ENCODE peak calls at places on chromosomes 5 and 9, in eight cellular contexts. E, I, J, L, C, Q, X and K are unnamed samples. For H3K27me3 and H3K9me3, the result is how much of the 10 kb centered on the place peaks cover.

GRCh38 chr5:91212336-91213092 is 170.6 kb downstream of the ARRDC3 start:
- DNase-seq in E (no peak), I (peak), J (no peak), L (peak), C (peak), Q (peak), X (no peak), K (peak)

GRCh38 chr9:92504881-92505280 is 22.6 kb upstream of the ASPN start:
- DNase-seq in E (no peak), I (no peak), J (no peak), L (peak), C (no peak), Q (no peak), X (no peak), K (no peak)

GRCh38 chr9:95506692-95507455 is 9.9 kb downstream of the PTCH1 start:
- DNase-seq in E (no peak), I (no peak), J (peak), L (peak), C (no peak), Q (peak), X (peak), K (peak)

GRCh38 chr9:21661626-21662025 is 140.8 kb upstream of the MTAP start:
- DNase-seq in E (no peak), I (no peak), J (no peak), L (peak), C (no peak), Q (no peak), X (no peak), K (no peak)

GRCh38 chr9:134891713-134892112 is 11.1 kb downstream of the FCN2 start:
- DNase-seq in E (no peak), I (peak), J (no peak), L (no peak), C (no peak), Q (no peak), X (no peak), K (no peak)

GRCh38 chr9:76516350-76516749 is 57.4 kb downstream of the GCNT1 start:
- DNase-seq in E (no peak), I (no peak), J (no peak), L (peak), C (peak), Q (no peak), X (no peak), K (peak)

GRCh38 chr5:87944553-87945320 is 323.9 kb downstream of the TMEM161B start:
- DNase-seq in E (no peak), I (peak), J (peak), L (no peak), C (no peak), Q (no peak), X (peak), K (peak)

GRCh38 chr9:10252174-10252573 is 360.6 kb downstream of the PTPRD start:
- DNase-seq in E (no peak), I (no peak), J (no peak), L (no peak), C (no peak), Q (no peak), X (no peak), K (no peak)

GRCh38 chr5:132019337-132019736 is 7.9 kb upstream of the ACSL6 start:
- DNase-seq in E (no peak), I (no peak), J (no peak), L (no peak), C (peak), Q (no peak), X (no peak), K (no peak)

GRCh38 chr5:126972062-126972895 is 58.1 kb downstream of the MARCHF3 start:
- DNase-seq in E (no peak), I (no peak), J (no peak), L (peak), C (no peak), Q (peak), X (no peak), K (no peak)

GRCh38 chr5:89064691-89065207 is 181.8 kb upstream of the MEF2C start:
- DNase-seq in E (no peak), I (no peak), J (no peak), L (no peak), C (no peak), Q (no peak), X (no peak), K (no peak)

GRCh38 chr9:104961238-104961637 is 33.3 kb upstream of the ABCA1 start:
- DNase-seq in E (no peak), I (no peak), J (peak), L (peak), C (no peak), Q (peak), X (no peak), K (peak)

GRCh38 chr9:131562032-131562959 is 17.0 kb downstream of the PRRT1B start:
- DNase-seq in E (no peak), I (no peak), J (peak), L (no peak), C (no peak), Q (no peak), X (no peak), K (peak)

GRCh38 chr5:173890195-173890951 is 2.2 kb downstream of the CPEB4 start:
- DNase-seq in E (no peak), I (peak), J (peak), L (peak), C (no peak), Q (peak), X (peak), K (no peak)

GRCh38 chr9:101566904-101567724 is 27.7 kb downstream of the PPP3R2 start:
- DNase-seq in E (no peak), I (no peak), J (peak), L (peak), C (no peak), Q (peak), X (peak), K (peak)

GRCh38 chr5:142040285-142040684 is 27.5 kb upstream of the GNPDA1 start:
- DNase-seq in E (no peak), I (no peak), J (no peak), L (no peak), C (no peak), Q (no peak), X (no peak), K (no peak)

DNA sequence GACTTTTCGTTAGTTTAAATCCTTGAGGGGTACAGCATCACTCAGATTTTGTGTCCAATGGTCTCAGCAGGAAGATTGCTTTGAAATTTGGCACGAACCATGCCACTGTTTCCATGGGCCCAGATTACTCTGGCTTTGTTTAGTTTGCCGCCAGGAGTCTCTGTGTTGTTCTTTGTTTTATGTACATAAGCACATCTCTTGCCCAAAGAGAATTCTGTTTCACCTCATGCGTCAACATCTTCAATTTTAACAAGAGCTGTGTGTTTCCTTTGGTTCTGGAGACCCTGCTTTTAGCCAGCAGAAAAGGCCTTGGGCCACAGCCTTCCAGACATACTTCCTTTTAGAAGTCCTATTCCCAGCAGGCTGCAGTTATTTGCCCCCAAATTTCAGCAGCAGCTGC is 62.4 kb downstream of the TNPO1 start:
- DNase-seq in E (no peak), I (no peak), J (no peak), L (no peak), C (no peak), Q (no peak), X (no peak), K (no peak)
- H3K4me3 ChIP-seq in E (no peak), I (no peak), J (no peak), L (no peak), C (no peak), Q (no peak), X (no peak), K (no peak)

GRCh38 chr5:171306785-171307591 is 2.1 kb upstream of the TLX3 start:
- DNase-seq in E (no peak), I (no peak), J (peak), L (no peak), C (no peak), Q (no peak), X (peak), K (no peak)

GRCh38 chr5:171309276-171309525 is 153 bp downstream of the TLX3 start:
- DNase-seq in E (no peak), I (no peak), J (no peak), L (no peak), C (no peak), Q (no peak), X (no peak), K (no peak)

GRCh38 chr5:171308453-171309275 is at the start of gene TLX3:
- DNase-seq in E (no peak), I (no peak), J (peak), L (peak), C (no peak), Q (no peak), X (peak), K (peak)

GRCh38 chr5:171307843-171308452 is 1.1 kb upstream of the TLX3 start:
- DNase-seq in E (no peak), I (no peak), J (peak), L (peak), C (no peak), Q (no peak), X (peak), K (no peak)

GRCh38 chr5:171306141-171306540 is 2.9 kb upstream of the TLX3 start:
- DNase-seq in E (no peak), I (no peak), J (no peak), L (no peak), C (no peak), Q (no peak), X (no peak), K (no peak)
- H3K27me3 ChIP-seq in E (under half), I (half or more), J (half or more), L (half or more), C (half or more), Q (under half), X (half or more), K (half or more)

GRCh38 chr5:140806834-140807775 is at the start of gene PCDHA4:
- DNase-seq in E (no peak), I (peak), J (peak), L (no peak), C (peak), Q (no peak), X (peak), K (peak)

DNA sequence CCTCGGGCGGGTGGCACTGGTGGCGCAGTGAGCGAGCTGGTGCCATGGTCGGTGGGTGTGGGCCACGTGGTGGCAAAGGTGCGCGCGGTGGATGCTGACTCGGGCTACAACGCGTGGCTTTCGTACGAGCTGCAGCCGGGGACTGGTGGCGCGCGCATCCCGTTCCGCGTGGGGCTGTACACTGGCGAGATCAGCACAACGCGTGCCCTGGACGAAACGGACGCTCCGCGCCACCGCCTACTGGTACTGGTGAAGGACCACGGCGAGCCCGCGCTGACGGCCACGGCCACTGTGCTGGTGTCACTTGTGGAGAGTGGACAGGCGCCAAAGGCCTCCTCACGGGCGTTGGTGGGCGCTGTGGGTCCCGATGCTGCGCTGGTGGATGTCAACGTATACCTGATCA is 2.0 kb downstream of the PCDHA4 start:
- DNase-seq in E (no peak), I (no peak), J (peak), L (no peak), C (no peak), Q (no peak), X (no peak), K (no peak)
- H3K9me3 ChIP-seq in E (under half), I (under half), J (under half), L (under half), C (under half), Q (under half), X (under half), K (under half)

GRCh38 chr9:6328103-6328502 is at the start of gene TPD52L3:
- DNase-seq in E (no peak), I (no peak), J (no peak), L (no peak), C (no peak), Q (no peak), X (no peak), K (no peak)
- H3K4me3 ChIP-seq in E (no peak), I (no peak), J (no peak), L (no peak), C (no peak), Q (no peak), X (no peak), K (no peak)

DNA sequence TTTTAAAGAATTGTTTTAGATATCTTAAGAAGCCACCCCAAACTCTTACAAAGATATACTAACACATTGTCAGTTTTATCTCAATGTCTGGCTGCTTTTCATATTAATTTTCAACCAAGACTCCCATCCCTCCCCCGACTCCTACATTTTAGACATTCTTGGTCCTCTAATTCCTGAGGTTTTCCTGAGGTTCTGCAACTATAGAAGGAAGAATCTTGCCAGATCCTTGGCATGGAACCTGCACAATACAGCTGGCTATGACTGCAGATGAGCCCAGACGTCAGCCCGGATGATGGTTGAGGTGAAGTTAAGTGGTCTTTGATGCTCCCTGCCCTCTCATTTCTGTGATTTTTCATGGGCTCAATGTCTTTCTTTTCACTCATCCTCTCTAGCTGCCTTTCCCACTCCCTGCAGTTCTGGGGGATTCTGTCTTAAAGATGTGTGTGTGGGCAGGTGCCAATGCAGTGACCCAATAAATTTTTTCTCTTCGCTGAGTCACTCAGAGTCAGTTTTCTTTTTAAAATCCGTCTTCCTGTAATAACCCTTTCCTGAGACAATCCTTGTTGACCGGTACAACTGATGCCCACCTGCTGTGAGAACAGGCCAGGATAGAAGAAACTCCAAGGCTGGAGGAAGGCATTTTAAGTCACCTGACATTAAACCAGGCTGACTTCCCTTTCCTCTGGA is 237.8 kb upstream of the GAS1 start:
- DNase-seq in E (no peak), I (no peak), J (no peak), L (no peak), C (no peak), Q (no peak), X (no peak), K (no peak)
- H3K27me3 ChIP-seq in E (under half), I (under half), J (under half), L (under half), C (under half), Q (under half), X (under half), K (under half)